ENCODE peak calls at places on chromosomes 13 and 19, in six cellular contexts. One of them, this sample, is unnamed.
A peak's percentile ranks its signal among the peaks of the same experiment; 100 is the strongest.

GRCh38 chr13:111423168-111423785 is 102.8 kb downstream of the TEX29 start:
- DNase-seq in neural crest cell: no peak
- DNase-seq in hepatocyte: no peak
- DNase-seq in astrocyte: no peak
- DNase-seq in heart left ventricle: no peak
- DNase-seq in fibroblast of pulmonary artery: no peak
- DNase-seq in this sample: no peak

GRCh38 chr13:106306748-106307277 is 228.6 kb downstream of the EFNB2 start:
- DNase-seq in neural crest cell: no peak
- DNase-seq in hepatocyte: no peak
- DNase-seq in astrocyte: no peak
- DNase-seq in heart left ventricle: no peak
- DNase-seq in fibroblast of pulmonary artery: no peak
- DNase-seq in this sample: no peak

GRCh38 chr13:72745260-72745659 is 17.5 kb downstream of the BORA start:
- DNase-seq in neural crest cell: no peak
- DNase-seq in hepatocyte: no peak
- DNase-seq in astrocyte: no peak
- DNase-seq in heart left ventricle: no peak
- DNase-seq in fibroblast of pulmonary artery: no peak
- DNase-seq in this sample: no peak

GRCh38 chr13:43307221-43307920 is 284.0 kb downstream of the DNAJC15 start:
- DNase-seq in neural crest cell: no peak
- DNase-seq in hepatocyte: no peak
- DNase-seq in astrocyte: no peak
- DNase-seq in heart left ventricle: no peak
- DNase-seq in fibroblast of pulmonary artery: no peak
- DNase-seq in this sample: no peak

GRCh38 chr13:112756967-112757758 is 67.3 kb downstream of the ATP11A start:
- DNase-seq in neural crest cell: peak; percentile 41
- DNase-seq in hepatocyte: peak; percentile 39
- DNase-seq in astrocyte: no peak
- DNase-seq in heart left ventricle: no peak
- DNase-seq in fibroblast of pulmonary artery: no peak
- DNase-seq in this sample: no peak

GRCh38 chr19:7685546-7686445 is 5.2 kb downstream of the TRAPPC5 start:
- DNase-seq in neural crest cell: peak; percentile 37
- DNase-seq in hepatocyte: no peak
- DNase-seq in astrocyte: no peak
- DNase-seq in heart left ventricle: no peak
- DNase-seq in fibroblast of pulmonary artery: no peak
- DNase-seq in this sample: no peak

GRCh38 chr19:19034204-19034624 is 811 bp downstream of the ARMC6 start:
- DNase-seq in neural crest cell: peak; percentile 8
- DNase-seq in hepatocyte: peak; percentile 85
- DNase-seq in astrocyte: peak; percentile 42
- DNase-seq in heart left ventricle: no peak
- DNase-seq in fibroblast of pulmonary artery: peak; percentile 56
- DNase-seq in this sample: peak; percentile 43

GRCh38 chr13:112178769-112179168 is 111.8 kb downstream of the SOX1 start:
- DNase-seq in neural crest cell: no peak
- DNase-seq in hepatocyte: no peak
- DNase-seq in astrocyte: no peak
- DNase-seq in heart left ventricle: peak; percentile 33
- DNase-seq in fibroblast of pulmonary artery: no peak
- DNase-seq in this sample: no peak

GRCh38 chr19:51375504-51376221 is 3.2 kb upstream of the NKG7 start:
- DNase-seq in neural crest cell: no peak
- DNase-seq in hepatocyte: no peak
- DNase-seq in astrocyte: no peak
- DNase-seq in heart left ventricle: peak; percentile 24
- DNase-seq in fibroblast of pulmonary artery: no peak
- DNase-seq in this sample: no peak

GRCh38 chr13:83895994-83896580 is 13.8 kb upstream of the SLITRK1 start:
- DNase-seq in neural crest cell: no peak
- DNase-seq in hepatocyte: no peak
- DNase-seq in astrocyte: peak; percentile 67
- DNase-seq in heart left ventricle: no peak
- DNase-seq in fibroblast of pulmonary artery: peak; percentile 17
- DNase-seq in this sample: no peak

GRCh38 chr13:43830481-43830873 is 43.7 kb upstream of the ENOX1 start:
- DNase-seq in neural crest cell: no peak
- DNase-seq in hepatocyte: peak; percentile 25
- DNase-seq in astrocyte: peak; percentile 81
- DNase-seq in heart left ventricle: no peak
- DNase-seq in fibroblast of pulmonary artery: peak; percentile 94
- DNase-seq in this sample: no peak

DNA sequence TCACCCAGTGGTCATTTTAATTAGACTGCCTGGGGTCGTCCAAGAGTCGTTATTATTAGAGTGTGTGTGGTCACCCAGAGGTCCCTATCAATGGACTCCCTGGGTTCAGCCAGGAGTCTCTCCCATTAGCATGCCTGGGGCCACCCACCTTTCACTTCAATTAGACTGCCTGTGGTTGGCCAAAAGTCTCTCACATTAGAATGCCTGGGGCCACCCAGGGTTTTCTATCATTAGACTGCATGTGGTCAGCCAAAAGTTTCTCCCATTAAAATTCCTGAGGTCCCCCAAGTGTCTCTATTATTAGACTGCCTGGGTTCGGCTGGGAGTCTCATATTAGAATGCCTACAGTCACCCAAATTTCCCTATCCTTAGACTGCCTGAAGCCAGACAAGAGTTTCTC is 1472.6 kb downstream of the UQCRFS1 start:
- DNase-seq in neural crest cell: no peak
- DNase-seq in hepatocyte: no peak
- DNase-seq in astrocyte: peak; percentile 26
- DNase-seq in heart left ventricle: no peak
- DNase-seq in fibroblast of pulmonary artery: no peak
- DNase-seq in this sample: no peak
- TF ChIP-seq CTCF in neural crest cell: no peak
- TF ChIP-seq CTCF in hepatocyte: no peak
- TF ChIP-seq CTCF in astrocyte: no peak
- TF ChIP-seq CTCF in heart left ventricle: no peak
- TF ChIP-seq CTCF in fibroblast of pulmonary artery: no peak
- TF ChIP-seq CTCF in this sample: no peak

GRCh38 chr19:40378509-40378908 is 11.5 kb downstream of the HIPK4 start:
- DNase-seq in neural crest cell: no peak
- DNase-seq in hepatocyte: no peak
- DNase-seq in astrocyte: no peak
- DNase-seq in heart left ventricle: no peak
- DNase-seq in fibroblast of pulmonary artery: no peak
- DNase-seq in this sample: no peak

GRCh38 chr19:40380199-40381037 is 9.6 kb downstream of the HIPK4 start:
- DNase-seq in neural crest cell: no peak
- DNase-seq in hepatocyte: no peak
- DNase-seq in astrocyte: no peak
- DNase-seq in heart left ventricle: no peak
- DNase-seq in fibroblast of pulmonary artery: no peak
- DNase-seq in this sample: no peak

GRCh38 chr19:40379446-40380198 is 10.4 kb downstream of the HIPK4 start:
- DNase-seq in neural crest cell: no peak
- DNase-seq in hepatocyte: no peak
- DNase-seq in astrocyte: no peak
- DNase-seq in heart left ventricle: no peak
- DNase-seq in fibroblast of pulmonary artery: no peak
- DNase-seq in this sample: no peak

GRCh38 chr19:40383668-40384248 is 6.2 kb downstream of the HIPK4 start:
- DNase-seq in neural crest cell: no peak
- DNase-seq in hepatocyte: no peak
- DNase-seq in astrocyte: no peak
- DNase-seq in heart left ventricle: no peak
- DNase-seq in fibroblast of pulmonary artery: no peak
- DNase-seq in this sample: no peak

DNA sequence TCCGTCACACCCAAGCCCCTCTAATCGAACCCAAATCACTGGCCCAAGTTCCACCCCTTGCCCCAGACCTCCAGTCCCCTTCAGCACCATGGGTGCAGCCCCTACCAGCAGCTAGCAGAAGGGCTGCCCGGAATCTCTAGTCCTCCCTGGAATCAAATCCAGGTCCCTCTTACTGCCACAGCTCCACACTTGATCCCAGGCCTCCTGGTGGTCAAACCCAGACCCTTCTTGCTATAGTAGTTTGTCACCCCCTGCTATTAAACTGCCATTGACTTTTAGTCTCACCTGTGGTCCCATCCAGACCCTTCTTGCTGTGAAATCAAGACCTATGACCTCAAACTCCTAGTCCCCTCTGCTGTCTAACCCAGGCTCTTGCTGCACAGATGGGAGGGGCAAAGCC is 8.7 kb downstream of the HIPK4 start:
- DNase-seq in neural crest cell: no peak
- DNase-seq in hepatocyte: no peak
- DNase-seq in astrocyte: no peak
- DNase-seq in heart left ventricle: no peak
- DNase-seq in fibroblast of pulmonary artery: no peak
- DNase-seq in this sample: no peak
- TF ChIP-seq CTCF in neural crest cell: peak; percentile 34
- TF ChIP-seq CTCF in hepatocyte: no peak
- TF ChIP-seq CTCF in astrocyte: no peak
- TF ChIP-seq CTCF in heart left ventricle: no peak
- TF ChIP-seq CTCF in fibroblast of pulmonary artery: peak; percentile 12
- TF ChIP-seq CTCF in this sample: peak; percentile 22

DNA sequence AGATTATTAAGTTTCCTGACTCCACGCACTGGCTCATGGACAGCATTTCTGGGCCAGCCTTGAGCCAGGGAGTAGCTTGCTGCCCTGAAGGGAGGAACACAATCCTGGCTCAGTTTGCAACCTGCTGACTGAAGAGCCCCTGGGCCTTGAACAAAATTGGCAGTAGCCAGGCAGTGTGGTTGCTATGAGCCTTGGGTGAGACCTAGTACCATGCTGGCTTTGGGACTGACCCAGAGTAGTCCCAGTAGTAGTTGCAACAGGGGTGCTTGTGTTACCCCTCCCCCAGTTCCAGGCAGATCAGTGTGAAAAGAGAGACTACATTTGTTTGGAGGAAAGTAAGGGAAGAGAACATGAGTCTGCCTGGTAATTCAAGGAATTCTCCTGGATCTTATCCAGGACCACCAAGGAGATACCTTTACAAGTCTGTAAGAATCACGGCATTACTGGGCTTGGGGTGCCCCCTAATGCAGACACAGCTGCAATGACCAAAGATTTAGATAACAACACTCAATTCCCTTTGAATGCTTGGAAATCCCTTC is 22.0 kb downstream of the ITGBL1 start:
- DNase-seq in neural crest cell: peak; percentile 6
- DNase-seq in hepatocyte: peak; percentile 61
- DNase-seq in astrocyte: peak; percentile 90
- DNase-seq in heart left ventricle: no peak
- DNase-seq in fibroblast of pulmonary artery: peak; percentile 84
- DNase-seq in this sample: peak; percentile 44
- TF ChIP-seq CTCF in neural crest cell: peak; percentile 44
- TF ChIP-seq CTCF in hepatocyte: peak; percentile 57
- TF ChIP-seq CTCF in astrocyte: peak; percentile 69
- TF ChIP-seq CTCF in heart left ventricle: no peak
- TF ChIP-seq CTCF in fibroblast of pulmonary artery: peak; percentile 54
- TF ChIP-seq CTCF in this sample: no peak

GRCh38 chr13:32790731-32791130 is 204.5 kb downstream of the PDS5B start:
- DNase-seq in neural crest cell: no peak
- DNase-seq in hepatocyte: peak; percentile 6
- DNase-seq in astrocyte: no peak
- DNase-seq in heart left ventricle: no peak
- DNase-seq in fibroblast of pulmonary artery: no peak
- DNase-seq in this sample: no peak
- TF ChIP-seq CTCF in neural crest cell: no peak
- TF ChIP-seq CTCF in hepatocyte: peak; percentile 3
- TF ChIP-seq CTCF in astrocyte: no peak
- TF ChIP-seq CTCF in heart left ventricle: no peak
- TF ChIP-seq CTCF in fibroblast of pulmonary artery: no peak
- TF ChIP-seq CTCF in this sample: peak; percentile 35

DNA sequence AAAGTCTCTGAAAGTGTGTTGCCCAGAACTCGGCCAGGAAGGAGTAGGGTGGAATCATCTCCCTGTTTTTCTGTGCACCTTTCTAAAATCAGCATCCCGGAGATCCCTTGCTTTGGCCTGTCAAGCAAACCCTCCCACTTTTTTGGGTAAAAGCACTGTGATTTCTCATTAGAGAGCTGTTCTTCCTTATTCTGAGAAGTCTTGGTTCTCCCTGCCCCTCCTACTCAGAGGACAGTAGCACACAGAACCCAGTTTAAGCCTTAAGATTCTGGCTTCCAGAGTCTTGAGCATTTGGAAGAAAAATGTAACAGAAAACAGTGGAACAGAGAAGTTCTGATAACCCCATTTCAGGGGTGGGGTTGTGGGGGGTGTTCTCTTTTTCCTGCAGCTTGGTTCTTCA is 52.6 kb upstream of the KATNAL1 start:
- DNase-seq in neural crest cell: no peak
- DNase-seq in hepatocyte: no peak
- DNase-seq in astrocyte: no peak
- DNase-seq in heart left ventricle: no peak
- DNase-seq in fibroblast of pulmonary artery: no peak
- DNase-seq in this sample: no peak
- TF ChIP-seq CTCF in neural crest cell: no peak
- TF ChIP-seq CTCF in hepatocyte: no peak
- TF ChIP-seq CTCF in astrocyte: no peak
- TF ChIP-seq CTCF in heart left ventricle: no peak
- TF ChIP-seq CTCF in fibroblast of pulmonary artery: no peak
- TF ChIP-seq CTCF in this sample: no peak

DNA sequence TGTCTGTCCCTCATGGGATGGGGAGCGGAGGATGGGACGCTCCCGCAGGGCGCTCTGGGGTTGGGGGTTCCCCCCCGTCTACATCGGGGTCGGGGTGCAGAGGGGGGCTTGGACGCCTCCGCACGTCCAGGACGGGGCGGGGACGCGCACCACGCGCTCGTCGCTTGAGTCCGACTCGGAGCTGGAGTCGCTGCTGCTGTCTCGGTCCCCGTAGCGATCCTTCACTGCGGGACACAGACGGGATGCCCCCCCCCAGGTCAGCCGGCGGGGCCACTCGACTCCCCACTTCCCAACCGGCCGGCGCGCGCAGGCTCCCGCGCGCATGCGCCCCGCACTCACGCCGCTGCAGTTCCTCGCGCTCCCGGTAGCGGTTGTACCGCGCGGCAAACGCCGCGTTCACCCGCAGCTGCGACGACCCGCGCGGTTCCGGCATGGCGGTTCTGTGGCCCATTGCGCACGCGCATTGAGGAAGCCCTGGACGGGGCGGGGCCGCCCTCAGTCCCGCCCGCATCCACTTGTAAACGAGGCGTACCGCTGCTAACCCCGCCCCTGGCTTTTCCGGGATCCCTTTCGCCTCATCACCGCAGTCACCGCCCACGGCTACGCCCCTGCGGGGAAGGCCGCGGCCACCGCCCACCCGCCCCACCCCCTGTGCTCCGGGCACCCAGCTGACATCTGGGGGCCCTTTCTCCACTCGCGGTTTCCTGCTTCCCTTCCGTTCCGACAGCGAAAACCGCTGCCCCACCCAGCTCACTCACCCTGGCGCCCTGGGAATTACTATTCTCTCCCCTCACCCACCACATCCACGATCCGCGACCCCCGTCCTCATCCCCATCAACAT is at the start of gene KRI1:
- DNase-seq in neural crest cell: peak; percentile 99
- DNase-seq in hepatocyte: peak; percentile 99
- DNase-seq in astrocyte: peak; percentile 85
- DNase-seq in heart left ventricle: peak; percentile 99
- DNase-seq in fibroblast of pulmonary artery: peak; percentile 98
- DNase-seq in this sample: peak; percentile 98
- TF ChIP-seq CTCF in neural crest cell: peak; percentile 58
- TF ChIP-seq CTCF in hepatocyte: peak; percentile 24
- TF ChIP-seq CTCF in astrocyte: peak; percentile 0
- TF ChIP-seq CTCF in heart left ventricle: peak; percentile 15
- TF ChIP-seq CTCF in fibroblast of pulmonary artery: peak; percentile 5
- TF ChIP-seq CTCF in this sample: peak; percentile 52

GRCh38 chr13:93004919-93005318 is 221.7 kb upstream of the GPC6 start:
- DNase-seq in neural crest cell: no peak
- DNase-seq in hepatocyte: no peak
- DNase-seq in astrocyte: no peak
- DNase-seq in heart left ventricle: no peak
- DNase-seq in fibroblast of pulmonary artery: peak; percentile 26
- DNase-seq in this sample: no peak
- TF ChIP-seq CTCF in neural crest cell: peak; percentile 21
- TF ChIP-seq CTCF in hepatocyte: peak; percentile 14
- TF ChIP-seq CTCF in astrocyte: no peak
- TF ChIP-seq CTCF in heart left ventricle: no peak
- TF ChIP-seq CTCF in fibroblast of pulmonary artery: peak; percentile 16
- TF ChIP-seq CTCF in this sample: no peak